ENCODE peak calls at places on chromosome 10, in seven cellular contexts. One of them, this sample, is unnamed.

GRCh38 chr10:56178210-56178609 is 182.8 kb downstream of the ZWINT start:
- DNase-seq in fibroblast of pulmonary artery: no peak
- DNase-seq in upper lobe of right lung: no peak
- DNase-seq in AG09309: no peak
- DNase-seq in neural crest cell: no peak
- DNase-seq in ovary: no peak
- DNase-seq in progenitor cell of endocrine pancreas: no peak
- DNase-seq in this sample: no peak

GRCh38 chr10:131126321-131127121 is 185.0 kb downstream of the TCERG1L start:
- DNase-seq in fibroblast of pulmonary artery: no peak
- DNase-seq in upper lobe of right lung: no peak
- DNase-seq in AG09309: no peak
- DNase-seq in neural crest cell: no peak
- DNase-seq in ovary: no peak
- DNase-seq in progenitor cell of endocrine pancreas: no peak
- DNase-seq in this sample: no peak

GRCh38 chr10:11448190-11448544 is 163.3 kb downstream of the USP6NL start:
- DNase-seq in fibroblast of pulmonary artery: no peak
- DNase-seq in upper lobe of right lung: no peak
- DNase-seq in AG09309: no peak
- DNase-seq in neural crest cell: no peak
- DNase-seq in ovary: no peak
- DNase-seq in progenitor cell of endocrine pancreas: no peak
- DNase-seq in this sample: no peak

GRCh38 chr10:121076760-121077159 is 225.6 kb downstream of the WDR11 start:
- DNase-seq in fibroblast of pulmonary artery: no peak
- DNase-seq in upper lobe of right lung: peak
- DNase-seq in AG09309: no peak
- DNase-seq in neural crest cell: no peak
- DNase-seq in ovary: no peak
- DNase-seq in progenitor cell of endocrine pancreas: no peak
- DNase-seq in this sample: no peak

GRCh38 chr10:26881600-26882331 is 21.0 kb upstream of the ABI1 start:
- DNase-seq in fibroblast of pulmonary artery: peak
- DNase-seq in upper lobe of right lung: no peak
- DNase-seq in AG09309: peak
- DNase-seq in neural crest cell: no peak
- DNase-seq in ovary: no peak
- DNase-seq in progenitor cell of endocrine pancreas: no peak
- DNase-seq in this sample: peak

GRCh38 chr10:34666008-34666700 is 148.9 kb downstream of the PARD3 start:
- DNase-seq in fibroblast of pulmonary artery: peak
- DNase-seq in upper lobe of right lung: no peak
- DNase-seq in AG09309: peak
- DNase-seq in neural crest cell: no peak
- DNase-seq in ovary: peak
- DNase-seq in progenitor cell of endocrine pancreas: no peak
- DNase-seq in this sample: no peak

GRCh38 chr10:122640921-122641320 is 58.7 kb downstream of the C10orf120 start:
- DNase-seq in fibroblast of pulmonary artery: no peak
- DNase-seq in upper lobe of right lung: peak
- DNase-seq in AG09309: no peak
- DNase-seq in neural crest cell: no peak
- DNase-seq in ovary: no peak
- DNase-seq in progenitor cell of endocrine pancreas: no peak
- DNase-seq in this sample: no peak

GRCh38 chr10:112232670-112233069 is 49.1 kb upstream of the GPAM start:
- DNase-seq in fibroblast of pulmonary artery: no peak
- DNase-seq in upper lobe of right lung: no peak
- DNase-seq in AG09309: no peak
- DNase-seq in neural crest cell: no peak
- DNase-seq in ovary: no peak
- DNase-seq in progenitor cell of endocrine pancreas: no peak
- DNase-seq in this sample: no peak

GRCh38 chr10:24685958-24686540 is 37.6 kb downstream of the ARHGAP21 start:
- DNase-seq in fibroblast of pulmonary artery: peak
- DNase-seq in upper lobe of right lung: no peak
- DNase-seq in AG09309: peak
- DNase-seq in neural crest cell: no peak
- DNase-seq in ovary: no peak
- DNase-seq in progenitor cell of endocrine pancreas: no peak
- DNase-seq in this sample: no peak

GRCh38 chr10:124048371-124049290 is 44.8 kb downstream of the CHST15 start:
- DNase-seq in fibroblast of pulmonary artery: no peak
- DNase-seq in upper lobe of right lung: no peak
- DNase-seq in AG09309: no peak
- DNase-seq in neural crest cell: no peak
- DNase-seq in ovary: no peak
- DNase-seq in progenitor cell of endocrine pancreas: no peak
- DNase-seq in this sample: no peak

GRCh38 chr10:118845776-118846175 is 91.0 kb upstream of the CACUL1 start:
- DNase-seq in fibroblast of pulmonary artery: no peak
- DNase-seq in upper lobe of right lung: no peak
- DNase-seq in AG09309: no peak
- DNase-seq in neural crest cell: no peak
- DNase-seq in ovary: no peak
- DNase-seq in progenitor cell of endocrine pancreas: no peak
- DNase-seq in this sample: no peak

GRCh38 chr10:96410296-96410695 is 51.5 kb upstream of the OPALIN start:
- DNase-seq in fibroblast of pulmonary artery: no peak
- DNase-seq in upper lobe of right lung: no peak
- DNase-seq in AG09309: no peak
- DNase-seq in neural crest cell: no peak
- DNase-seq in ovary: no peak
- DNase-seq in progenitor cell of endocrine pancreas: no peak
- DNase-seq in this sample: no peak

GRCh38 chr10:26534384-26534783 is 96.2 kb downstream of the APBB1IP start:
- DNase-seq in fibroblast of pulmonary artery: no peak
- DNase-seq in upper lobe of right lung: no peak
- DNase-seq in AG09309: no peak
- DNase-seq in neural crest cell: no peak
- DNase-seq in ovary: no peak
- DNase-seq in progenitor cell of endocrine pancreas: no peak
- DNase-seq in this sample: no peak

GRCh38 chr10:123222832-123223231 is 68.6 kb downstream of the BUB3 start:
- DNase-seq in fibroblast of pulmonary artery: no peak
- DNase-seq in upper lobe of right lung: no peak
- DNase-seq in AG09309: no peak
- DNase-seq in neural crest cell: no peak
- DNase-seq in ovary: no peak
- DNase-seq in progenitor cell of endocrine pancreas: no peak
- DNase-seq in this sample: no peak

DNA sequence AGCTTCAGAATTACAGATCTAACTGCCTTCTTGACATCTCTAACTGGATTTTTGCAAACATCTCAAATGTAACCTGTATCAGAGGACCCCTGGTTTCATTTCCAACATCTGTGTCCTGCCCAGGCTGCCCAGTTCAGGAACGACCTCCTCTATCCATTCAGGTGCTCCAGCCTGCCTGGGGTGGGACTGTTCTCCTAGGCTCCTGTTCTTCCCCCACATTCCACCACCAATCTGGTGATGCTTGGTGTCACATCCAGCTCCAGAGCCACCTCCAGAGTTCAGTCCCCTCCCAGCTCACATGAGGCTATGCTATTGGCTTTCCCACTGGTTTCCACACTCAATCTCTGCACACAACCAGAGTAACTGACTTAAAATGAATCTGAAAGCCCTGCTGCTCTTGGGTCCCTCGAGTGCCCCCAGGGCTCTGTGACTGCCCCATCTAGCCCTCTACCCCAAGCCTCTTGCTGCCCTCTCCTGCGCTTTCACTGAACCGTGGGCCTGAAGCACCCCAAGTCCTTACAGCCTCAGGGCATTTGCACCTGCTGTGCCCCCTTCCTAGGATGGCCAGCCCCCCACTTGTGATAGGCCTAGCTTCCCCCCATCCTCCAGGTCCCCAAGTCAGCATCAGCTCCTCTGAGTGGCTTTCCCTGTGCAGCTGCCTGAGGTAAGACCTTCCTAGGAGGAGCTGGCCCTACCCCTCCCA is 46.1 kb downstream of the PPIF start:
- DNase-seq in fibroblast of pulmonary artery: no peak
- DNase-seq in upper lobe of right lung: peak
- DNase-seq in AG09309: no peak
- DNase-seq in neural crest cell: no peak
- DNase-seq in ovary: peak
- DNase-seq in progenitor cell of endocrine pancreas: no peak
- DNase-seq in this sample: no peak
- TF ChIP-seq CTCF in fibroblast of pulmonary artery: no peak
- TF ChIP-seq CTCF in upper lobe of right lung: no peak
- TF ChIP-seq CTCF in AG09309: no peak
- TF ChIP-seq CTCF in neural crest cell: no peak
- TF ChIP-seq CTCF in ovary: no peak
- TF ChIP-seq CTCF in progenitor cell of endocrine pancreas: no peak
- TF ChIP-seq CTCF in this sample: no peak

GRCh38 chr10:62264702-62265436 is 3.8 kb downstream of the RTKN2 start:
- DNase-seq in fibroblast of pulmonary artery: peak
- DNase-seq in upper lobe of right lung: no peak
- DNase-seq in AG09309: peak
- DNase-seq in neural crest cell: no peak
- DNase-seq in ovary: no peak
- DNase-seq in progenitor cell of endocrine pancreas: no peak
- DNase-seq in this sample: peak
- TF ChIP-seq CTCF in fibroblast of pulmonary artery: peak
- TF ChIP-seq CTCF in upper lobe of right lung: peak
- TF ChIP-seq CTCF in AG09309: peak
- TF ChIP-seq CTCF in neural crest cell: peak
- TF ChIP-seq CTCF in ovary: peak
- TF ChIP-seq CTCF in progenitor cell of endocrine pancreas: peak
- TF ChIP-seq CTCF in this sample: peak

GRCh38 chr10:15147594-15148392 is 20.7 kb downstream of the NMT2 start:
- DNase-seq in fibroblast of pulmonary artery: no peak
- DNase-seq in upper lobe of right lung: no peak
- DNase-seq in AG09309: no peak
- DNase-seq in neural crest cell: no peak
- DNase-seq in ovary: no peak
- DNase-seq in progenitor cell of endocrine pancreas: no peak
- DNase-seq in this sample: no peak

GRCh38 chr10:15150563-15150962 is 17.9 kb downstream of the NMT2 start:
- DNase-seq in fibroblast of pulmonary artery: no peak
- DNase-seq in upper lobe of right lung: no peak
- DNase-seq in AG09309: no peak
- DNase-seq in neural crest cell: no peak
- DNase-seq in ovary: no peak
- DNase-seq in progenitor cell of endocrine pancreas: no peak
- DNase-seq in this sample: no peak

GRCh38 chr10:15144788-15145187 is 23.7 kb downstream of the NMT2 start:
- DNase-seq in fibroblast of pulmonary artery: peak
- DNase-seq in upper lobe of right lung: no peak
- DNase-seq in AG09309: no peak
- DNase-seq in neural crest cell: no peak
- DNase-seq in ovary: no peak
- DNase-seq in progenitor cell of endocrine pancreas: no peak
- DNase-seq in this sample: no peak

GRCh38 chr10:15149042-15149771 is 19.3 kb downstream of the NMT2 start:
- DNase-seq in fibroblast of pulmonary artery: no peak
- DNase-seq in upper lobe of right lung: no peak
- DNase-seq in AG09309: no peak
- DNase-seq in neural crest cell: no peak
- DNase-seq in ovary: no peak
- DNase-seq in progenitor cell of endocrine pancreas: no peak
- DNase-seq in this sample: no peak

GRCh38 chr10:15146366-15146765 is 22.1 kb downstream of the NMT2 start:
- DNase-seq in fibroblast of pulmonary artery: no peak
- DNase-seq in upper lobe of right lung: no peak
- DNase-seq in AG09309: no peak
- DNase-seq in neural crest cell: no peak
- DNase-seq in ovary: no peak
- DNase-seq in progenitor cell of endocrine pancreas: no peak
- DNase-seq in this sample: no peak
- TF ChIP-seq CTCF in fibroblast of pulmonary artery: no peak
- TF ChIP-seq CTCF in upper lobe of right lung: no peak
- TF ChIP-seq CTCF in AG09309: no peak
- TF ChIP-seq CTCF in neural crest cell: no peak
- TF ChIP-seq CTCF in ovary: no peak
- TF ChIP-seq CTCF in progenitor cell of endocrine pancreas: no peak
- TF ChIP-seq CTCF in this sample: no peak

GRCh38 chr10:70114902-70115301 is 17.7 kb downstream of the AIFM2 start:
- DNase-seq in fibroblast of pulmonary artery: no peak
- DNase-seq in upper lobe of right lung: no peak
- DNase-seq in AG09309: no peak
- DNase-seq in neural crest cell: no peak
- DNase-seq in ovary: peak
- DNase-seq in progenitor cell of endocrine pancreas: no peak
- DNase-seq in this sample: no peak
- TF ChIP-seq CTCF in fibroblast of pulmonary artery: no peak
- TF ChIP-seq CTCF in upper lobe of right lung: no peak
- TF ChIP-seq CTCF in AG09309: peak
- TF ChIP-seq CTCF in neural crest cell: no peak
- TF ChIP-seq CTCF in ovary: no peak
- TF ChIP-seq CTCF in progenitor cell of endocrine pancreas: no peak
- TF ChIP-seq CTCF in this sample: no peak

GRCh38 chr10:84548869-84549268 is 220.5 kb downstream of the CCSER2 start:
- DNase-seq in fibroblast of pulmonary artery: peak
- DNase-seq in upper lobe of right lung: no peak
- DNase-seq in AG09309: no peak
- DNase-seq in neural crest cell: no peak
- DNase-seq in ovary: no peak
- DNase-seq in progenitor cell of endocrine pancreas: no peak
- DNase-seq in this sample: no peak
- TF ChIP-seq CTCF in fibroblast of pulmonary artery: peak
- TF ChIP-seq CTCF in upper lobe of right lung: no peak
- TF ChIP-seq CTCF in AG09309: peak
- TF ChIP-seq CTCF in neural crest cell: peak
- TF ChIP-seq CTCF in ovary: no peak
- TF ChIP-seq CTCF in progenitor cell of endocrine pancreas: peak
- TF ChIP-seq CTCF in this sample: no peak

GRCh38 chr10:37872283-37872682 is 14.9 kb upstream of the ZNF248 start:
- DNase-seq in fibroblast of pulmonary artery: no peak
- DNase-seq in upper lobe of right lung: no peak
- DNase-seq in AG09309: no peak
- DNase-seq in neural crest cell: no peak
- DNase-seq in ovary: no peak
- DNase-seq in progenitor cell of endocrine pancreas: no peak
- DNase-seq in this sample: no peak

GRCh38 chr10:37871568-37872251 is 14.3 kb upstream of the ZNF248 start:
- DNase-seq in fibroblast of pulmonary artery: no peak
- DNase-seq in upper lobe of right lung: no peak
- DNase-seq in AG09309: no peak
- DNase-seq in neural crest cell: no peak
- DNase-seq in ovary: no peak
- DNase-seq in progenitor cell of endocrine pancreas: no peak
- DNase-seq in this sample: no peak

GRCh38 chr10:37871143-37871542 is 13.7 kb upstream of the ZNF248 start:
- DNase-seq in fibroblast of pulmonary artery: no peak
- DNase-seq in upper lobe of right lung: no peak
- DNase-seq in AG09309: no peak
- DNase-seq in neural crest cell: no peak
- DNase-seq in ovary: no peak
- DNase-seq in progenitor cell of endocrine pancreas: no peak
- DNase-seq in this sample: no peak

DNA sequence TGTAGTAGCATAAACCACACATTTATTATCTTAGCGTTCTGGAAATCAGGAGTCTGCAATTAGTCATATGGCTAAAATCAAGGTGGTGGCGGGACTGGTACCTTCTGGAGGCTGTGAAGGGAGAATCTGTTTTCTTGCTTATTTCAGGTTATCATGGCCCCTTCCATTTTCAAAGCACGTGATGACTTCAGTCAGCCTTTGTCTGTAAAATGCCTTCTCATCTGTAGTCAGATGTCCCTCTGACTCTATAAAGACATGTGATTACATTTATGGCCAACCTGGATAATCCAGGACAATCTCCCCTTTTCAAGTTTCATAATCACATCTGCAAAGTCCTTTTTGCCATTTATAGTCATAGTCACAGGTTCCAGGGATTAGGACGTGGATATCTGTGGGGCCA is 15.5 kb upstream of the ZNF248 start:
- DNase-seq in fibroblast of pulmonary artery: no peak
- DNase-seq in upper lobe of right lung: no peak
- DNase-seq in AG09309: no peak
- DNase-seq in neural crest cell: no peak
- DNase-seq in ovary: no peak
- DNase-seq in progenitor cell of endocrine pancreas: no peak
- DNase-seq in this sample: no peak
- TF ChIP-seq CTCF in fibroblast of pulmonary artery: no peak
- TF ChIP-seq CTCF in upper lobe of right lung: no peak
- TF ChIP-seq CTCF in AG09309: no peak
- TF ChIP-seq CTCF in neural crest cell: no peak
- TF ChIP-seq CTCF in ovary: no peak
- TF ChIP-seq CTCF in progenitor cell of endocrine pancreas: no peak
- TF ChIP-seq CTCF in this sample: no peak